ENCODE peak calls at places on chromosomes 4 and X, in eight cellular contexts. One of them, this sample, is unnamed.

GRCh38 chr4:143700420-143701352 is at the start of gene FREM3:
- DNase-seq in RWPE2: no peak
- DNase-seq in PC-9: no peak
- DNase-seq in fibroblast of lung: no peak
- DNase-seq in testis: no peak
- DNase-seq in ovary: no peak
- DNase-seq in PC-3: no peak
- DNase-seq in tibial artery: no peak
- DNase-seq in this sample: no peak

GRCh38 chrX:83593634-83594294 is 85.7 kb downstream of the POU3F4 start:
- DNase-seq in RWPE2: no peak
- DNase-seq in PC-9: no peak
- DNase-seq in fibroblast of lung: no peak
- DNase-seq in testis: no peak
- DNase-seq in ovary: no peak
- DNase-seq in PC-3: no peak
- DNase-seq in tibial artery: no peak
- DNase-seq in this sample: no peak

GRCh38 chr4:124591646-124592045 is 120.9 kb downstream of the ANKRD50 start:
- DNase-seq in RWPE2: no peak
- DNase-seq in PC-9: no peak
- DNase-seq in fibroblast of lung: no peak
- DNase-seq in testis: no peak
- DNase-seq in ovary: no peak
- DNase-seq in PC-3: no peak
- DNase-seq in tibial artery: no peak
- DNase-seq in this sample: no peak

GRCh38 chr4:72701987-72702819 is 133.2 kb upstream of the ADAMTS3 start:
- DNase-seq in RWPE2: no peak
- DNase-seq in PC-9: no peak
- DNase-seq in fibroblast of lung: peak; percentile 58
- DNase-seq in testis: peak; percentile 76
- DNase-seq in ovary: no peak
- DNase-seq in PC-3: peak; percentile 80
- DNase-seq in tibial artery: peak; percentile 25
- DNase-seq in this sample: peak; percentile 59

GRCh38 chrX:103254171-103254824 is 657 bp downstream of the TCEAL8 start:
- DNase-seq in RWPE2: peak; percentile 68
- DNase-seq in PC-9: no peak
- DNase-seq in fibroblast of lung: peak; percentile 43
- DNase-seq in testis: peak; percentile 69
- DNase-seq in ovary: peak; percentile 62
- DNase-seq in PC-3: peak; percentile 40
- DNase-seq in tibial artery: peak; percentile 24
- DNase-seq in this sample: peak; percentile 28

GRCh38 chrX:100748133-100748532 is 16.2 kb upstream of the SYTL4 start:
- DNase-seq in RWPE2: no peak
- DNase-seq in PC-9: peak; percentile 87
- DNase-seq in fibroblast of lung: no peak
- DNase-seq in testis: no peak
- DNase-seq in ovary: no peak
- DNase-seq in PC-3: peak; percentile 44
- DNase-seq in tibial artery: no peak
- DNase-seq in this sample: peak; percentile 40

GRCh38 chr4:158775091-158775651 is 6.3 kb downstream of the FNIP2 start:
- DNase-seq in RWPE2: no peak
- DNase-seq in PC-9: no peak
- DNase-seq in fibroblast of lung: peak; percentile 85
- DNase-seq in testis: no peak
- DNase-seq in ovary: no peak
- DNase-seq in PC-3: peak; percentile 40
- DNase-seq in tibial artery: peak; percentile 34
- DNase-seq in this sample: peak; percentile 64

GRCh38 chr4:93063325-93063724 is 759.6 kb downstream of the GRID2 start:
- DNase-seq in RWPE2: no peak
- DNase-seq in PC-9: no peak
- DNase-seq in fibroblast of lung: no peak
- DNase-seq in testis: no peak
- DNase-seq in ovary: no peak
- DNase-seq in PC-3: peak; percentile 5
- DNase-seq in tibial artery: no peak
- DNase-seq in this sample: peak; percentile 52

GRCh38 chrX:137194164-137194563 is 160.4 kb upstream of the GPR101 start:
- DNase-seq in RWPE2: no peak
- DNase-seq in PC-9: no peak
- DNase-seq in fibroblast of lung: no peak
- DNase-seq in testis: peak; percentile 25
- DNase-seq in ovary: no peak
- DNase-seq in PC-3: peak; percentile 72
- DNase-seq in tibial artery: no peak
- DNase-seq in this sample: peak; percentile 42

GRCh38 chr4:8345053-8345945 is 75.7 kb downstream of the HTRA3 start:
- DNase-seq in RWPE2: no peak
- DNase-seq in PC-9: no peak
- DNase-seq in fibroblast of lung: no peak
- DNase-seq in testis: no peak
- DNase-seq in ovary: no peak
- DNase-seq in PC-3: no peak
- DNase-seq in tibial artery: no peak
- DNase-seq in this sample: no peak

GRCh38 chr4:48108309-48109073 is 25.6 kb downstream of the TXK start:
- DNase-seq in RWPE2: no peak
- DNase-seq in PC-9: no peak
- DNase-seq in fibroblast of lung: peak; percentile 29
- DNase-seq in testis: no peak
- DNase-seq in ovary: no peak
- DNase-seq in PC-3: no peak
- DNase-seq in tibial artery: no peak
- DNase-seq in this sample: no peak

GRCh38 chr4:39047691-39048090 is 14.3 kb upstream of the KLHL5 start:
- DNase-seq in RWPE2: no peak
- DNase-seq in PC-9: no peak
- DNase-seq in fibroblast of lung: no peak
- DNase-seq in testis: no peak
- DNase-seq in ovary: no peak
- DNase-seq in PC-3: peak; percentile 26
- DNase-seq in tibial artery: no peak
- DNase-seq in this sample: peak; percentile 17

GRCh38 chr4:88533937-88534750 is 10.6 kb upstream of the PYURF start:
- DNase-seq in RWPE2: no peak
- DNase-seq in PC-9: peak; percentile 55
- DNase-seq in fibroblast of lung: peak; percentile 94
- DNase-seq in testis: no peak
- DNase-seq in ovary: no peak
- DNase-seq in PC-3: peak; percentile 92
- DNase-seq in tibial artery: no peak
- DNase-seq in this sample: peak; percentile 98

GRCh38 chrX:153765138-153766079 is 1.4 kb downstream of the PLXNB3 start:
- DNase-seq in RWPE2: peak; percentile 33
- DNase-seq in PC-9: no peak
- DNase-seq in fibroblast of lung: peak; percentile 14
- DNase-seq in testis: peak; percentile 65
- DNase-seq in ovary: peak; percentile 66
- DNase-seq in PC-3: no peak
- DNase-seq in tibial artery: no peak
- DNase-seq in this sample: no peak

GRCh38 chrX:37986893-37987292 is 19.5 kb upstream of the SYTL5 start:
- DNase-seq in RWPE2: no peak
- DNase-seq in PC-9: no peak
- DNase-seq in fibroblast of lung: peak; percentile 72
- DNase-seq in testis: no peak
- DNase-seq in ovary: no peak
- DNase-seq in PC-3: peak; percentile 48
- DNase-seq in tibial artery: no peak
- DNase-seq in this sample: no peak

GRCh38 chrX:274904-275475 is 6.2 kb upstream of the PLCXD1 start:
- DNase-seq in RWPE2: peak; percentile 35
- DNase-seq in PC-9: no peak
- DNase-seq in fibroblast of lung: no peak
- DNase-seq in testis: no peak
- DNase-seq in ovary: peak; percentile 30
- DNase-seq in PC-3: no peak
- DNase-seq in tibial artery: peak; percentile 43
- DNase-seq in this sample: no peak

GRCh38 chr4:95167809-95168208 is 381.0 kb downstream of the UNC5C start:
- DNase-seq in RWPE2: no peak
- DNase-seq in PC-9: no peak
- DNase-seq in fibroblast of lung: no peak
- DNase-seq in testis: no peak
- DNase-seq in ovary: no peak
- DNase-seq in PC-3: no peak
- DNase-seq in tibial artery: no peak
- DNase-seq in this sample: no peak
- TF ChIP-seq CTCF in RWPE2: no peak
- TF ChIP-seq CTCF in PC-9: no peak
- TF ChIP-seq CTCF in fibroblast of lung: no peak
- TF ChIP-seq CTCF in testis: no peak
- TF ChIP-seq CTCF in ovary: no peak
- TF ChIP-seq CTCF in PC-3: peak; percentile 24
- TF ChIP-seq CTCF in tibial artery: no peak
- TF ChIP-seq CTCF in this sample: no peak

DNA sequence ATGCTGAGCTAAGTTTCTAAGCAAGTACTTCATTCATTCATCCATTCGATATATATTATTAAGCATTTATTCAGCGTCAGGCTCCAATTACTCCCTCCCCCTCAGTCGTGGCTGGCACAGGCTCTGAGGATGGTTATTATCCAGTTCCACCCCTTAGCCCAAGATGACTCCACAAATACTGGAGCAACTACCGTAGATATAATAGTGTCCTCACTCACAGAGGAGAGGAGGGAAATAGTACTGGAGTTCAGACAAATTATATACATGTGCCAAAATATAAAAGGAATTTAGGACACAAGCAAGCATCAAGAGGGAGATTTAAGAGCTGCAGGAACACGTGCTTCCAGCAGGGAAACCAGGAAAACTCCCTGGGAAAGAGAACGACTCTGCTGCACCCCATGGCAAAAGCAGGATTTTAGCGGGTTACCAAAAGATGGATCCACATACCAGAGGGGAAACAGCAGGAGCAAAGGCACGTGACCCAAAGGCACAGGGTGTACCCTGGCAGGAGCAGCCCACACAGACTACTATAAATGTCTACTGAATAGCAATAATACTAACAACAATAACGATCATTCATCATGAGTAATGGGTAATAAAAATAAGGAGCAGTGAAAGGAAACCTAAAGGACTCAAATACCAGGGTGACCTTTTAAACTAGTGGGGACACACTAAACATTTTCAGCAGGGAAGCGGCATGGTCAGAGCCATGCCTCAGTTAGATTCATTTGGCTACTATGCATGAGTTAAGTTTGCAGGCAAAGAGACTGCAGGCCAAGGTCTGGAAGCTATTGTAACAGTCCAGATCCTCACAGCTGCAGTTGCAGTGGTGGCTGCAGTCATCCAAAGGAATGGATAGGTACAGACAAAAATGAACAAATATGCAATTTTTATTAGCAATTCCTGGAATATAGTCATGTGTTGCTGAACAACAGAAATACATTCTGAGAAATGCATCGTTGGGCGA is 153.7 kb downstream of the APBB2 start:
- DNase-seq in RWPE2: no peak
- DNase-seq in PC-9: no peak
- DNase-seq in fibroblast of lung: no peak
- DNase-seq in testis: peak; percentile 69
- DNase-seq in ovary: peak; percentile 62
- DNase-seq in PC-3: no peak
- DNase-seq in tibial artery: peak; percentile 39
- DNase-seq in this sample: no peak
- TF ChIP-seq CTCF in RWPE2: no peak
- TF ChIP-seq CTCF in PC-9: no peak
- TF ChIP-seq CTCF in fibroblast of lung: no peak
- TF ChIP-seq CTCF in testis: no peak
- TF ChIP-seq CTCF in ovary: no peak
- TF ChIP-seq CTCF in PC-3: no peak
- TF ChIP-seq CTCF in tibial artery: peak; percentile 15
- TF ChIP-seq CTCF in this sample: no peak

GRCh38 chrX:2875798-2876399 is 47.2 kb downstream of the GYG2 start:
- DNase-seq in RWPE2: no peak
- DNase-seq in PC-9: no peak
- DNase-seq in fibroblast of lung: no peak
- DNase-seq in testis: no peak
- DNase-seq in ovary: no peak
- DNase-seq in PC-3: peak; percentile 26
- DNase-seq in tibial artery: no peak
- DNase-seq in this sample: no peak
- TF ChIP-seq CTCF in RWPE2: peak; percentile 14
- TF ChIP-seq CTCF in PC-9: peak; percentile 78
- TF ChIP-seq CTCF in fibroblast of lung: peak; percentile 12
- TF ChIP-seq CTCF in testis: no peak
- TF ChIP-seq CTCF in ovary: no peak
- TF ChIP-seq CTCF in PC-3: peak; percentile 62
- TF ChIP-seq CTCF in tibial artery: no peak
- TF ChIP-seq CTCF in this sample: no peak

GRCh38 chrX:150582338-150582948 is 14.0 kb downstream of the MTM1 start:
- DNase-seq in RWPE2: no peak
- DNase-seq in PC-9: no peak
- DNase-seq in fibroblast of lung: no peak
- DNase-seq in testis: no peak
- DNase-seq in ovary: no peak
- DNase-seq in PC-3: no peak
- DNase-seq in tibial artery: no peak
- DNase-seq in this sample: no peak
- TF ChIP-seq CTCF in RWPE2: no peak
- TF ChIP-seq CTCF in PC-9: no peak
- TF ChIP-seq CTCF in fibroblast of lung: no peak
- TF ChIP-seq CTCF in testis: no peak
- TF ChIP-seq CTCF in ovary: no peak
- TF ChIP-seq CTCF in PC-3: no peak
- TF ChIP-seq CTCF in tibial artery: no peak
- TF ChIP-seq CTCF in this sample: no peak

This sample was measured in bronchial epithelial cell.